ENCODE peak calls at places on chromosome 9, in six cellular contexts. N is stomach, O is mammary epithelial cell, K is DND-41, T is GM12878, V is A549. D is an unnamed sample. For H3K4me1, the result is how much of the 10 kb centered on the place peaks cover.

GRCh38 chr9:91833878-91834255 is 116.2 kb downstream of the ROR2 start:
- DNase-seq in T (no peak), O (no peak), V (no peak), K (no peak), N (no peak), D (no peak)

GRCh38 chr9:111483419-111483861 is 743 bp downstream of the ECPAS start:
- DNase-seq in O (peak), T (no peak), V (no peak), N (no peak), K (no peak), D (peak)

GRCh38 chr9:91555132-91555531 is 131.5 kb upstream of the NFIL3 start:
- DNase-seq in O (no peak), V (no peak), T (no peak), N (no peak), K (no peak), D (no peak)

GRCh38 chr9:38339496-38339895 is 53.0 kb upstream of the ALDH1B1 start:
- DNase-seq in T (no peak), V (no peak), O (no peak), N (no peak), K (no peak), D (no peak)

GRCh38 chr9:15746905-15747304 is 194.1 kb downstream of the CCDC171 start:
- DNase-seq in N (no peak), O (no peak), T (no peak), K (no peak), V (no peak), D (no peak)

GRCh38 chr9:25415723-25416122 is 262.5 kb downstream of the TUSC1 start:
- DNase-seq in V (no peak), N (no peak), O (no peak), K (no peak), T (no peak), D (no peak)

GRCh38 chr9:21434202-21435014 is 5.8 kb upstream of the IFNA1 start:
- DNase-seq in N (peak), O (peak), T (no peak), K (peak), V (peak), D (peak)

GRCh38 chr9:36823934-36824333 is 210.1 kb downstream of the PAX5 start:
- DNase-seq in K (no peak), N (no peak), V (no peak), O (no peak), T (no peak), D (no peak)

GRCh38 chr9:34653610-34654072 is 1.7 kb downstream of the IL11RA start:
- DNase-seq in K (no peak), O (no peak), N (no peak), V (no peak), T (no peak), D (no peak)

GRCh38 chr9:34651876-34652602 is at the start of gene IL11RA:
- DNase-seq in K (no peak), V (peak), N (peak), O (peak), T (no peak), D (no peak)

GRCh38 chr9:34651286-34651685 is 699 bp upstream of the IL11RA start:
- DNase-seq in T (no peak), N (peak), V (no peak), O (peak), K (no peak), D (no peak)

GRCh38 chr9:34653131-34653530 is 1.1 kb downstream of the IL11RA start:
- DNase-seq in N (no peak), V (no peak), T (no peak), K (no peak), O (no peak), D (no peak)

DNA sequence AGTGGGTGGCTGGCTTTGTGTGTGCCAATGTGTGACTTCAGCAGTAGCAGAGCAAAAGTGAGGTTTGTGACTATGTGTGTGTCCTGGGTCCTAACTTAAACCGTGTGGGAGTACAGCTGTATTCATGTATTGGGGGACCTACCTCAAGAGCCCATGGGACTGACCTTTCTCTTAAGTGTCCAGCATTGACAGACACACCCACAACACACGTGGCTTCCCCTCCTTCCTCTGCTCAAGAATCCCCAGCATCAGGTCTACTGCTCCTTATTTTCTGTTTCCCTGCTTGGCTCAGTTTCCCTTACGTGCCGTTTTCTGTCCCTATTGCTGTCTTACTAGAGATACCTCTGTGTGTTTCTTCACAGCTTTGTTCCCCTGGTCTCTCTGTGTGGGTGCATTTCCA is 623 bp downstream of the IL11RA start:
- DNase-seq in K (no peak), T (no peak), V (no peak), O (no peak), N (no peak), D (no peak)
- H3K4me3 ChIP-seq in K (no peak), T (no peak), V (peak), O (peak), N (peak), D (no peak)

GRCh38 chr9:127722055-127722454 is 6.2 kb downstream of the TTC16 start:
- DNase-seq in V (no peak), T (no peak), N (no peak), K (no peak), O (no peak), D (no peak)

GRCh38 chr9:127720865-127721227 is 5.0 kb downstream of the TTC16 start:
- DNase-seq in K (no peak), N (no peak), V (no peak), O (no peak), T (no peak), D (no peak)

GRCh38 chr9:127721391-127721821 is 5.5 kb downstream of the TTC16 start:
- DNase-seq in V (peak), O (peak), N (no peak), K (no peak), T (no peak), D (no peak)

GRCh38 chr9:127717766-127718165 is 1.9 kb downstream of the TTC16 start:
- DNase-seq in T (no peak), K (no peak), N (peak), V (no peak), O (no peak), D (no peak)

DNA sequence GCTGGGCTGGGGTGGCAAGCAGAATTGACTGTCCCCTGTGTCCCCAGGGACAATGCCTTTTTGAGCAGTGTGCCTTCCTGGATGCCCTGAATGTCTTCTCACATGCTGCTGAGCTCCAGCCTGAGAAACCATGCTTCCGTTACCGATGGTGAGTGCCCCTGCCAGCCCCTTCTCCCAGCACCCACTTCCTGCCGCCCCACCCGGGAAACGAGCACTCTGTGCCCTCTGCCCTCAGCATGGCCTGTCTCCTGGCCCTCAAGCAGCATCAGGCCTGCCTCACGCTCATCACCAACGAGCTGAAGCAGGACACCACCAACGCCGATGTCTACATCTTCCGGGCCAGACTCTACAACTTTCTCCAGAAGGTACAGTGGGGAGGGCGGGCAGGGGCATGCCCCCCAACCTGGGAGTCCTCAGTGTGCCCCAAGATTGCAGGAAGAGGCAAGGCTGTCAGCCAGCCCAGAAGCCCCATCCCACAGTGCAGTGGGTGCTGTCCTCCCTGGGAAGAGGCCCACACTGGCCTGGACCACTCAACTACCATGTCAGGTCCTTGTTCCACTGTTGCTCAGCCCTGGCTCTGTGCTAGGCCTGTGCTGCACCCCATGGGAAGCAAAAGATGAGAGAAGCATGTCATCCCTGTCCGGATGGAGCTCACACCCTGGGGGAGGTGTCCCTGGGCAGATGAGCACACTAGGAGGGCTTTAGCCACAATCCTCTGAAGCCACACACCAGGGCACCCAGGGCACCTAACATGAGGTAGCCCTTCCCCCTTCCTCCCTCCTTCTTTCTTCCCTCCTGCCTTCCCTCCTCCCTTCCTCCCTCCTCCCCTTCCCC is 4.4 kb downstream of the TTC16 start:
- DNase-seq in K (peak), N (no peak), V (no peak), T (no peak), O (no peak), D (peak)
- H3K27ac ChIP-seq in K (peak), N (no peak), V (peak), T (no peak), O (no peak), D (peak)

DNA sequence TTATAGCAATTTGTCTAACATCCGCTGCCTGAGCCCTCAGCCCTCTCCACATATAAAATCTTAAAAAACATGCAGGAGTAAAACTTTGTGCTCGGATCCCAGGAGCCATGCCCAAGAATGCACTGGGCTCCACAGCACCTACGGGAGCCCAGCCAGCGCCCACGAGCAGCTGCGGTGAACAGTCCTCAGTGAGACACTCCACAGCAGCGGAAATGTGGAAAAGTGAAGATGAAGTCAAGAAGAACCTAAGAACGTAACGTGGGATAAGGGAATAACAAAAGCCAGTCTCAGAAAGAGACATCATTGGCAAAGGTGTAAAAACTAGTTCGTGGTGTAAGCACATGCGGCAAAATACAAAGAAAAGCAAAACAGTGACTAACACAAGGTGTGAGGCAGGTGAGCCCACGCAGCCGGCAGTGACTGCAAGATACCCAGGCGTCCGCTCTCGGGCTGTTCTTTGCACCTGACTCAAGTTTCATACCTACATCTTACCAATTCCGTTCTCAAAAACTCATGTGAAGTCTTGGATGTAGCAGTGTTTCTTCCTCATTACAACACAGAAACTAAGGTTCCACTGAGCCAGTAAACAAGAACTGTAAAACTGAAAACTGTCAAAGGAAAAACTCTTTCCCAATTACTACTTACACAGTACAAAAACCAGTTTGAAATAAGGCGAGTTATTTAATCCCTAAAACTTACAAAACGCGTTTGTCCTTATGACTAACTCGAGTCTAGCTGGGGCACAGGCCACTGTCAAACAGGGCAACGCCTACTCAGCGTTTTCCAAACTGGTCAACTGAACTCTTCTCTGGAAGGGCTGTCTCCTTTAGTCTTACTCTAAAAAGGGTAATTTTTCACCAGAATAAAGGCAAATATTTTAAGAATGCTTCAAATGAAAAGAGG is 1.7 kb downstream of the CAMSAP1 start:
- DNase-seq in V (no peak), N (peak), O (peak), K (no peak), T (no peak), D (no peak)
- H3K4me1 ChIP-seq in V (under half), N (under half), O (half or more), K (under half), T (under half), D (under half)

DNA sequence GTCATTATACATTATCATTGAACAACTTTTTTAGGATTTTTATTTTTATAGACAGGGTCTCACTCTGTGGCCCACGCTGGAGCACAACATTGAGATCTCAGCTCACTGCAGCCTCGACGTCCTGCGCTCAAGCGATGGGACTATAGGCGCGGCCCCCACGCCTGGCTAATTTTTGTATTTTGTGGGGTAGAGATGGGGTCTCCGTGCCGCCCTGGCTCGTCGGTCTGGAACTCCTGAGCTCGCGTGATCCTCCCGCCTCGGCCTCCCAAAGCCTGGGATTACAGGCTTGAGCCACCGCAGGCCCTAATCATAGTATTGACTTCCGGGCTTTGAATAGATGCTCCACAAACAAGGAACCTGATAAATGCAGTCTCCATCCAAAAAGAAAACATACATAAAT is 1.4 kb upstream of the EDF1 start:
- DNase-seq in O (no peak), T (no peak), K (no peak), V (no peak), N (no peak), D (no peak)
- H3K4me3 ChIP-seq in O (no peak), T (no peak), K (peak), V (no peak), N (no peak), D (no peak)

GRCh38 chr9:126419475-126419874 is 92.8 kb downstream of the MVB12B start:
- DNase-seq in O (no peak), K (no peak), V (no peak), N (no peak), T (no peak), D (no peak)

GRCh38 chr9:126421567-126422428 is 95.2 kb downstream of the MVB12B start:
- DNase-seq in O (no peak), V (no peak), K (no peak), N (no peak), T (no peak), D (no peak)

GRCh38 chr9:126423022-126423708 is 96.5 kb downstream of the MVB12B start:
- DNase-seq in T (no peak), O (no peak), V (no peak), K (no peak), N (no peak), D (no peak)

GRCh38 chr9:126420148-126420547 is 93.5 kb downstream of the MVB12B start:
- DNase-seq in V (no peak), K (no peak), N (no peak), T (no peak), O (no peak), D (no peak)

GRCh38 chr9:126420643-126421564 is 94.3 kb downstream of the MVB12B start:
- DNase-seq in N (no peak), K (no peak), V (peak), T (no peak), O (peak), D (no peak)
- H3K27ac ChIP-seq in N (no peak), K (no peak), V (peak), T (no peak), O (no peak), D (no peak)

DNA sequence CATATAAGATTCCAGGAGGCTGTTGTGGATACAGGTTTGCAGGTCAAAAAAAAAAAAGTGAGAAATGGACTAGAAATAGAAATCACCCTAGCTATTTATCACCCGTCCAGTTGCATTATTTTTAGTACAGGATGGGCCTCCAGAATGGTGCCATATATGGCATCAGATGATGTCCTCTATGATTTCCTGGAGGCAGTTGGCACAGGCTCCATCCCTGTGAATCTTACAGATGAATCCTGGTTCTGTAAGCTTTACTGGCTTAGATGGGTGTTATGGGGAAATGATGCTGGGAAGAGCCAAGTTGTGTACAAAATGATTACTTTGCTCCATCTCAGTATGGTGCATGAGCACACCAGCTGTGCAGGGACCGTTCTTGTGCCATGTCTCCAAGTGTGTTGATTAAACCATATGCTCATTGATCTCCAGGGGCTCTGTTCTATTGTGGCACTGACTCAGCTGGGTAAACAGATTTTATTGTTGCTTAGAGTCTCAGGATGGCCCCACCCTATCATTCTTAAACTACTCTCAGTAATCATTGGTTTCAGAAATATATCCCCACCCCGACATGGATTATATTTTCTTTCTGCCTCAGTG is 755.7 kb downstream of the TLR4 start:
- DNase-seq in K (no peak), V (no peak), N (no peak), T (no peak), O (no peak), D (no peak)
- H3K4me1 ChIP-seq in K (under half), V (under half), N (under half), T (under half), O (under half), D (under half)

GRCh38 chr9:133535285-133535877 is 877 bp downstream of the ADAMTSL2 start:
- DNase-seq in V (no peak), K (no peak), T (no peak), N (no peak), O (no peak), D (no peak)
- H3K4me3 ChIP-seq in V (no peak), K (no peak), T (no peak), N (peak), O (no peak), D (no peak)

D was measured in CD8-positive, alpha-beta memory T cell.